ENCODE peak calls at places on chromosomes 4 and X, in eight cellular contexts. S, O, D, I, H, W, M and Y are unnamed samples. For H3K4me1 and H3K27me3, the result is how much of the 10 kb centered on the place peaks cover.

GRCh38 chrX:65697915-65698796 is 30.7 kb downstream of the MSN start:
- DNase-seq in O (peak), H (peak), M (peak), W (peak), D (peak), I (peak), S (no peak), Y (no peak)

GRCh38 chr4:182492456-182492855 is 249.3 kb downstream of the TENM3 start:
- DNase-seq in W (peak), O (no peak), M (no peak), I (no peak), H (no peak), D (no peak), S (peak), Y (no peak)

GRCh38 chr4:8422786-8423185 is 17.7 kb downstream of the ACOX3 start:
- DNase-seq in W (no peak), D (no peak), O (no peak), S (no peak), M (no peak), H (no peak), I (no peak), Y (no peak)

GRCh38 chr4:99447079-99447478 is 11.9 kb upstream of the ADH7 start:
- DNase-seq in I (no peak), S (peak), W (peak), M (peak), H (no peak), D (no peak), O (no peak), Y (no peak)

GRCh38 chr4:114263233-114263632 is 283.8 kb upstream of the ARSJ start:
- DNase-seq in D (no peak), H (no peak), M (no peak), W (peak), I (no peak), S (peak), O (no peak), Y (no peak)

GRCh38 chr4:153765836-153766235 is 6.0 kb upstream of the RNF175 start:
- DNase-seq in H (no peak), S (no peak), I (no peak), M (no peak), W (no peak), D (no peak), O (no peak), Y (no peak)

GRCh38 chr4:29708473-29708872 is 1011.7 kb upstream of the PCDH7 start:
- DNase-seq in O (no peak), W (no peak), D (no peak), H (no peak), S (peak), I (no peak), M (peak), Y (no peak)

GRCh38 chrX:110992611-110993010 is 103.4 kb upstream of the PAK3 start:
- DNase-seq in I (no peak), S (peak), D (no peak), W (peak), M (peak), O (peak), H (no peak), Y (peak)

GRCh38 chrX:46376246-46376885 is 168.9 kb downstream of the ZNF674 start:
- DNase-seq in O (peak), H (peak), D (no peak), M (peak), W (peak), S (peak), I (no peak), Y (no peak)

GRCh38 chr4:129344058-129344457 is 248.1 kb downstream of the C4orf33 start:
- DNase-seq in D (no peak), M (peak), H (peak), O (peak), W (peak), S (peak), I (no peak), Y (no peak)

GRCh38 chrX:40511258-40511657 is 69.5 kb upstream of the ATP6AP2 start:
- DNase-seq in O (no peak), D (no peak), I (no peak), W (no peak), H (no peak), S (no peak), M (no peak), Y (no peak)

GRCh38 chr4:107734120-107734519 is 14.1 kb upstream of the PAPSS1 start:
- DNase-seq in D (no peak), M (peak), O (no peak), S (no peak), W (peak), I (no peak), H (no peak), Y (no peak)

GRCh38 chrX:155632424-155633100 is 19.8 kb upstream of the TMLHE start:
- DNase-seq in D (no peak), H (no peak), I (no peak), O (no peak), M (no peak), W (no peak), S (peak), Y (no peak)

GRCh38 chr4:139764686-139765085 is 99.1 kb downstream of the MGST2 start:
- DNase-seq in W (no peak), O (no peak), S (no peak), M (no peak), I (no peak), D (peak), H (no peak), Y (no peak)

GRCh38 chr4:80610845-80611244 is 275.3 kb downstream of the CFAP299 start:
- DNase-seq in W (peak), I (no peak), D (no peak), O (no peak), M (no peak), H (no peak), S (peak), Y (no peak)

GRCh38 chr4:20196476-20196875 is 55.2 kb upstream of the SLIT2 start:
- DNase-seq in I (no peak), M (no peak), W (no peak), O (no peak), S (peak), H (no peak), D (no peak), Y (no peak)

GRCh38 chr4:173420324-173420752 is 21.4 kb upstream of the SCRG1 start:
- DNase-seq in O (no peak), W (peak), D (no peak), H (no peak), S (peak), M (no peak), I (no peak), Y (no peak)

GRCh38 chr4:184745747-184746531 is 12.0 kb upstream of the CENPU start:
- DNase-seq in O (peak), D (peak), S (peak), M (peak), H (peak), W (peak), I (peak), Y (peak)

GRCh38 chrX:14356401-14356800 is 172.9 kb upstream of the GLRA2 start:
- DNase-seq in O (no peak), W (no peak), I (no peak), M (no peak), S (no peak), D (no peak), H (no peak), Y (no peak)

GRCh38 chr4:138209094-138209493 is 33.1 kb downstream of the SLC7A11 start:
- DNase-seq in D (no peak), H (no peak), M (no peak), W (no peak), S (no peak), O (no peak), I (no peak), Y (no peak)

GRCh38 chr4:153367092-153367491 is 22.6 kb downstream of the MND1 start:
- DNase-seq in D (no peak), M (no peak), H (no peak), I (no peak), S (no peak), O (no peak), W (no peak), Y (no peak)

GRCh38 chrX:39854772-39855747 is 242.7 kb downstream of the BCOR start:
- DNase-seq in H (peak), I (peak), D (no peak), S (no peak), M (no peak), W (no peak), O (no peak), Y (no peak)

GRCh38 chr4:37389967-37390580 is 145.5 kb downstream of the NWD2 start:
- DNase-seq in H (peak), D (no peak), W (peak), S (peak), I (no peak), M (peak), O (peak), Y (no peak)

GRCh38 chr4:144787365-144788263 is 141.7 kb downstream of the HHIP start:
- DNase-seq in D (no peak), I (no peak), H (no peak), O (no peak), W (peak), M (peak), S (peak), Y (no peak)

GRCh38 chrX:45771560-45772340 is 571.1 kb upstream of the DIPK2B start:
- DNase-seq in I (peak), D (peak), S (peak), H (peak), O (no peak), M (no peak), W (peak), Y (no peak)

GRCh38 chrX:34365482-34365881 is 233.4 kb upstream of the FAM47A start:
- DNase-seq in I (no peak), S (peak), H (no peak), O (no peak), W (peak), D (no peak), M (peak), Y (no peak)

GRCh38 chr4:176778063-176778462 is 14.7 kb downstream of the VEGFC start:
- DNase-seq in I (no peak), M (no peak), W (peak), S (peak), D (no peak), O (no peak), H (no peak), Y (no peak)

GRCh38 chrX:53422915-53423268 is 219 bp downstream of the RIBC1 start:
- DNase-seq in O (no peak), H (no peak), S (no peak), D (no peak), M (no peak), W (no peak), I (no peak), Y (no peak)

GRCh38 chr4:41124916-41125548 is 89.3 kb downstream of the APBB2 start:
- DNase-seq in I (no peak), M (peak), H (no peak), S (no peak), W (no peak), O (peak), D (no peak), Y (no peak)

GRCh38 chr4:154349829-154350228 is 141.8 kb downstream of the DCHS2 start:
- DNase-seq in I (no peak), D (no peak), S (no peak), M (peak), W (no peak), H (no peak), O (no peak), Y (no peak)

GRCh38 chr4:182141623-182142022 is 101.6 kb upstream of the TENM3 start:
- DNase-seq in M (no peak), H (no peak), W (no peak), S (no peak), I (no peak), O (no peak), D (no peak), Y (no peak)

GRCh38 chrX:93673056-93673868 is at the start of gene NAP1L3:
- DNase-seq in S (peak), D (peak), O (peak), W (peak), H (peak), I (peak), M (peak), Y (peak)

GRCh38 chr4:98661356-98662054 is 3.1 kb upstream of the TSPAN5 start:
- DNase-seq in S (peak), W (no peak), M (peak), I (no peak), D (no peak), H (no peak), O (no peak), Y (no peak)

GRCh38 chr4:177484613-177485021 is 42.4 kb upstream of the AGA start:
- DNase-seq in W (peak), S (peak), I (no peak), O (no peak), M (peak), H (no peak), D (no peak), Y (no peak)

GRCh38 chrX:2696698-2697215 is 5.7 kb downstream of the CD99 start:
- DNase-seq in M (no peak), I (peak), D (no peak), O (peak), H (no peak), S (peak), W (peak), Y (no peak)

GRCh38 chr4:125736057-125736456 is 421.3 kb downstream of the FAT4 start:
- DNase-seq in D (no peak), I (no peak), H (no peak), O (no peak), M (peak), S (peak), W (peak), Y (no peak)

GRCh38 chr4:13559414-13559813 is 15.1 kb upstream of the NKX3-2 start:
- DNase-seq in O (no peak), H (no peak), M (no peak), D (no peak), S (peak), I (no peak), W (peak), Y (no peak)

GRCh38 chrX:153925739-153926593 is at the start of gene ARHGAP4:
- DNase-seq in S (no peak), H (no peak), O (no peak), I (peak), M (peak), D (no peak), W (no peak), Y (peak)

GRCh38 chrX:153927686-153927935 is 1.5 kb upstream of the ARHGAP4 start:
- DNase-seq in H (no peak), S (no peak), I (no peak), O (no peak), D (no peak), M (no peak), W (no peak), Y (no peak)

GRCh38 chrX:153925387-153925738 is 701 bp downstream of the ARHGAP4 start:
- DNase-seq in O (no peak), M (no peak), H (no peak), W (no peak), D (no peak), I (no peak), S (no peak), Y (no peak)

GRCh38 chrX:153926863-153927685 is 1.0 kb upstream of the ARHGAP4 start:
- DNase-seq in D (peak), I (peak), W (peak), H (peak), O (peak), M (no peak), S (peak), Y (peak)

GRCh38 chrX:153926594-153926862 is 464 bp upstream of the ARHGAP4 start:
- DNase-seq in I (no peak), S (no peak), D (no peak), O (no peak), M (peak), W (no peak), H (no peak), Y (no peak)
- H3K4me3 ChIP-seq in I (peak), S (no peak), D (peak), O (no peak), M (no peak), W (no peak), H (peak), Y (no peak)

GRCh38 chr4:152102184-152103000 is 341.6 kb upstream of the GATB start:
- DNase-seq in O (no peak), S (peak), I (no peak), M (peak), D (no peak), W (no peak), H (no peak), Y (no peak)
- H3K4me1 ChIP-seq in O (under half), S (under half), I (half or more), M (under half), D (half or more), W (under half), H (under half), Y (under half)

DNA sequence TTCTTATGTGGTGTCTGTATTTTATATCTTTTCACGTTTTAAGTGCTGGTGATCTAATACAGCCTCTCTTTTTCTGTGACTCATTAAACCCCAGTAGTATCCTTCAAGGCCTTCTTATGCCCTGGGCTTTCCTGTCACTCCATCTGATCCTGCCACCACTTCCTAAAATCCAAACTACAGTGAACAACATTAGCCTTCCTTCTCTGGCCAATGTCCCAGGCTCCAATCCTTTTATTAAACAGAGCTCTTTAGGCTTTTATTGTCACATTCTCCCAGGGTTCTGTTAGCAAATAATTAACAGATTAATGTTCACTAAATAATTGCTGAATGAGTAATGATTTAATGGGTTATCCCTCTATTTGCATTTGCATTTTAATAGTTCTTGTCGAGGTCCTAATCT is 47.9 kb upstream of the ITM2A start:
- DNase-seq in D (no peak), I (no peak), M (no peak), H (no peak), O (no peak), S (no peak), W (no peak), Y (no peak)
- H3K27me3 ChIP-seq in D (under half), I (under half), M (under half), H (under half), O (under half), S (under half), W (under half), Y (under half)

DNA sequence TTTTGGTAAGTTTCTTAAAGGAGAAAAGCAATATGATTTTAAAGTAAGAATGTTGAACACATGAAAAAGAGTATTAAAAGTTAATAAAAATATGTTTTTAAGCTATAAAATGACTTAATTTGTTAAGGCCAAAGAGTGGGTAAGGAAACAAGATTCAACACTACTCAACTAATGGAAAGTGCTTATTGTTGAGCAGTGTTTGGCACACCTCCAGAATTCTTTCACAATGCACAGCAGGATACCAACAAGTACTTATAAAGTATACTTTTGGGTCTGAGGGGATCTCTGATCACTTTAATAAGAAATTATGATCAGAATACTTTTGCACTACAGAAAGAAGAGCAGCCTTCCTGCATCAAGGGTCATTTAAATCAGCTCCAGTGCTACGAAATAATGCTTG is 5.9 kb downstream of the LAMP2 start:
- DNase-seq in M (no peak), I (no peak), D (no peak), W (peak), H (no peak), S (peak), O (peak), Y (no peak)
- H3K4me3 ChIP-seq in M (no peak), I (no peak), D (no peak), W (no peak), H (no peak), S (no peak), O (no peak), Y (no peak)